ENCODE peak calls at places on chromosomes 11 and 22, in seven cellular contexts. One of them, this sample, is unnamed.

GRCh38 chr11:130672911-130673310 is 224.5 kb downstream of the ADAMTS15 start:
- DNase-seq in HepG2: no peak
- DNase-seq in K562: no peak
- DNase-seq in HCT116: no peak
- DNase-seq in SK-N-SH: no peak
- DNase-seq in H1: no peak
- DNase-seq in GM12878: no peak
- DNase-seq in this sample: no peak

GRCh38 chr11:46512261-46512881 is 81.5 kb downstream of the AMBRA1 start:
- DNase-seq in HCT116: no peak
- DNase-seq in SK-N-SH: no peak
- DNase-seq in H1: no peak
- DNase-seq in GM12878: no peak
- DNase-seq in HepG2: no peak
- DNase-seq in K562: no peak
- DNase-seq in this sample: no peak

GRCh38 chr11:76604652-76605241 is 65.8 kb downstream of the LRRC32 start:
- DNase-seq in H1: no peak
- DNase-seq in HCT116: no peak
- DNase-seq in SK-N-SH: peak
- DNase-seq in K562: no peak
- DNase-seq in GM12878: no peak
- DNase-seq in HepG2: no peak
- DNase-seq in this sample: no peak

GRCh38 chr11:95035316-95035715 is 10.3 kb downstream of the KDM4E start:
- DNase-seq in SK-N-SH: no peak
- DNase-seq in HepG2: no peak
- DNase-seq in K562: no peak
- DNase-seq in HCT116: no peak
- DNase-seq in H1: no peak
- DNase-seq in GM12878: no peak
- DNase-seq in this sample: no peak

GRCh38 chr11:64250875-64251721 is at the start of gene PLCB3:
- DNase-seq in H1: no peak
- DNase-seq in HepG2: no peak
- DNase-seq in SK-N-SH: peak
- DNase-seq in K562: peak
- DNase-seq in HCT116: no peak
- DNase-seq in GM12878: no peak
- DNase-seq in this sample: peak

GRCh38 chr22:45462034-45462655 is 40.5 kb upstream of the FBLN1 start:
- DNase-seq in HCT116: no peak
- DNase-seq in GM12878: no peak
- DNase-seq in K562: peak
- DNase-seq in SK-N-SH: no peak
- DNase-seq in HepG2: peak
- DNase-seq in H1: no peak
- DNase-seq in this sample: no peak

GRCh38 chr11:110131386-110132123 is 38.4 kb downstream of the ZC3H12C start:
- DNase-seq in K562: no peak
- DNase-seq in H1: no peak
- DNase-seq in GM12878: no peak
- DNase-seq in SK-N-SH: no peak
- DNase-seq in HCT116: no peak
- DNase-seq in HepG2: no peak
- DNase-seq in this sample: no peak

GRCh38 chr11:63901660-63902059 is 15.3 kb downstream of the RCOR2 start:
- DNase-seq in HCT116: no peak
- DNase-seq in K562: no peak
- DNase-seq in SK-N-SH: peak
- DNase-seq in GM12878: no peak
- DNase-seq in HepG2: no peak
- DNase-seq in H1: no peak
- DNase-seq in this sample: no peak

GRCh38 chr22:45317551-45318167 is 7.9 kb downstream of the FAM118A start:
- DNase-seq in GM12878: no peak
- DNase-seq in HepG2: no peak
- DNase-seq in SK-N-SH: peak
- DNase-seq in HCT116: no peak
- DNase-seq in H1: no peak
- DNase-seq in K562: no peak
- DNase-seq in this sample: no peak

GRCh38 chr22:30575859-30576258 is 1.4 kb upstream of the GAL3ST1 start:
- DNase-seq in HepG2: no peak
- DNase-seq in H1: no peak
- DNase-seq in GM12878: no peak
- DNase-seq in K562: no peak
- DNase-seq in HCT116: no peak
- DNase-seq in SK-N-SH: no peak
- DNase-seq in this sample: no peak

GRCh38 chr11:125063429-125064043 is 431 bp downstream of the SLC37A2 start:
- DNase-seq in HCT116: no peak
- DNase-seq in H1: no peak
- DNase-seq in SK-N-SH: no peak
- DNase-seq in GM12878: no peak
- DNase-seq in HepG2: no peak
- DNase-seq in K562: no peak
- DNase-seq in this sample: no peak

GRCh38 chr11:132184079-132184478 is 813.7 kb downstream of the NTM start:
- DNase-seq in HepG2: no peak
- DNase-seq in K562: no peak
- DNase-seq in SK-N-SH: no peak
- DNase-seq in HCT116: no peak
- DNase-seq in GM12878: no peak
- DNase-seq in H1: no peak
- DNase-seq in this sample: no peak

GRCh38 chr11:114846040-114846791 is 167.9 kb downstream of the NXPE2 start:
- DNase-seq in GM12878: no peak
- DNase-seq in SK-N-SH: peak
- DNase-seq in HepG2: no peak
- DNase-seq in HCT116: no peak
- DNase-seq in H1: no peak
- DNase-seq in K562: no peak
- DNase-seq in this sample: no peak

GRCh38 chr11:75035911-75036536 is 47.3 kb downstream of the NEU3 start:
- DNase-seq in GM12878: no peak
- DNase-seq in K562: no peak
- DNase-seq in H1: no peak
- DNase-seq in HepG2: no peak
- DNase-seq in SK-N-SH: no peak
- DNase-seq in HCT116: peak
- DNase-seq in this sample: peak

GRCh38 chr22:28741758-28742561 is at the start of the genes CHEK2 and HSCB:
- DNase-seq in K562: peak
- DNase-seq in GM12878: peak
- DNase-seq in H1: peak
- DNase-seq in HCT116: peak
- DNase-seq in SK-N-SH: peak
- DNase-seq in HepG2: peak
- DNase-seq in this sample: peak

GRCh38 chr22:49783036-49783746 is 44.5 kb downstream of the BRD1 start:
- DNase-seq in GM12878: no peak
- DNase-seq in HepG2: no peak
- DNase-seq in SK-N-SH: no peak
- DNase-seq in K562: no peak
- DNase-seq in HCT116: no peak
- DNase-seq in H1: no peak
- DNase-seq in this sample: no peak

GRCh38 chr11:1565904-1566247 is 6.2 kb downstream of the DUSP8 start:
- DNase-seq in HepG2: no peak
- DNase-seq in GM12878: no peak
- DNase-seq in K562: no peak
- DNase-seq in HCT116: no peak
- DNase-seq in H1: no peak
- DNase-seq in SK-N-SH: no peak
- DNase-seq in this sample: no peak

GRCh38 chr11:109422755-109423113 is 744 bp downstream of the C11orf87 start:
- DNase-seq in SK-N-SH: peak
- DNase-seq in HepG2: no peak
- DNase-seq in HCT116: no peak
- DNase-seq in K562: no peak
- DNase-seq in GM12878: no peak
- DNase-seq in H1: no peak
- DNase-seq in this sample: no peak

GRCh38 chr11:116840224-116840745 is 2.9 kb upstream of the APOA1 start:
- DNase-seq in K562: peak
- DNase-seq in H1: no peak
- DNase-seq in SK-N-SH: no peak
- DNase-seq in HepG2: peak
- DNase-seq in HCT116: no peak
- DNase-seq in GM12878: no peak
- DNase-seq in this sample: peak

GRCh38 chr11:6229911-6230310 is 4.5 kb downstream of the FHIP1B start:
- DNase-seq in H1: no peak
- DNase-seq in SK-N-SH: no peak
- DNase-seq in HepG2: peak
- DNase-seq in K562: no peak
- DNase-seq in HCT116: no peak
- DNase-seq in GM12878: no peak
- DNase-seq in this sample: no peak
- TF ChIP-seq JUND in H1: no peak
- TF ChIP-seq JUND in SK-N-SH: no peak
- TF ChIP-seq JUND in HepG2: no peak
- TF ChIP-seq JUND in K562: no peak
- TF ChIP-seq JUND in HCT116: no peak
- TF ChIP-seq JUND in GM12878: no peak
- TF ChIP-seq JUND in this sample: no peak

GRCh38 chr11:118048472-118049370 is 28.2 kb upstream of the TMPRSS4 start:
- DNase-seq in GM12878: no peak
- DNase-seq in K562: no peak
- DNase-seq in H1: no peak
- DNase-seq in HepG2: no peak
- DNase-seq in SK-N-SH: no peak
- DNase-seq in HCT116: no peak
- DNase-seq in this sample: no peak

GRCh38 chr11:118045191-118045590 is 31.7 kb upstream of the TMPRSS4 start:
- DNase-seq in HepG2: no peak
- DNase-seq in SK-N-SH: no peak
- DNase-seq in K562: no peak
- DNase-seq in H1: no peak
- DNase-seq in GM12878: no peak
- DNase-seq in HCT116: no peak
- DNase-seq in this sample: no peak

GRCh38 chr11:118047749-118048148 is 29.1 kb upstream of the TMPRSS4 start:
- DNase-seq in SK-N-SH: no peak
- DNase-seq in K562: no peak
- DNase-seq in H1: no peak
- DNase-seq in GM12878: no peak
- DNase-seq in HepG2: no peak
- DNase-seq in HCT116: no peak
- DNase-seq in this sample: no peak

GRCh38 chr11:118046964-118047700 is 29.7 kb upstream of the TMPRSS4 start:
- DNase-seq in HepG2: no peak
- DNase-seq in SK-N-SH: no peak
- DNase-seq in HCT116: no peak
- DNase-seq in GM12878: no peak
- DNase-seq in H1: no peak
- DNase-seq in K562: no peak
- DNase-seq in this sample: no peak

DNA sequence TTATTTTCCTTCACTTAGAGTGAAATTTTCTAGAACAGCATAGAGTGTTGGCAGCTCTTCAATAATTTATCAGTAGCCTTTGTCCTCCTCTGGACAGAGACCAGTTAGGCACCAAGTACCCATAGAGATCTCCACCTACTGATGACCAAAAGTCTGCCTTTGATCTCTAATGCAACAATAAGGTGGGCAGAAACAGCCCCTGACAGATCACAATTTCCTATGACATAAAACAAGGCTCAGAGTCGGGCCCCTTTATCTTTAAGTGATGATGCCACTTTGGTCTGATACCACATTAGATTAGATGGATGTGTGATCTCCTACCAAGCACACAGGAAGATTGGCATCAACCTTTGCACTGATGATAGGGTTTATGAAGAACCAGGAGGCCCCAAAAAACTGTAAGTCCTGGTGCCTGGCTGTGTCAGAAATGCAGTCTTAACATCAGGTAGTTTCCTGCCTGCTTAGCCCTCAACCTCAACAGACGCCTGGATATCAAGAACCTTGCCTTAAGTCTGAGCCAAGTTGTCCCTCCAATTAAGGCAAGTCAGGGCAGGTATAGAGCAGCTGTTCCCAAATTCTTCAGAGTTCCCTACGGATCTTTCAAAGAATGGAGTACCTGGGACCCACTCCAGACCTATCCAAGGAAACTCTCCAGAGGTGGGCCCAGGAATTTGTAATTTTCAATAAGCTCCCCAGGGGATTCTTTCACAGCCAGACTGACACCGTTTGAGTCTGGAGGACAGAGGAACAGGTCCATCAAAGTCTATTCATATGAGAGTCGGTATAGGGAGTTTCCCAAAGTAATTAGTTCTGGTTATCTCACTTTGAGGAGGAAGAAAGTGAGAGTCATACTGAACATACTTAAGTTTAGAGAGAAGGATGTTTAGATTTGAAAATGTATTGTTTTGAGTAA is 30.6 kb upstream of the TMPRSS4 start:
- DNase-seq in H1: no peak
- DNase-seq in HepG2: no peak
- DNase-seq in SK-N-SH: no peak
- DNase-seq in K562: no peak
- DNase-seq in HCT116: no peak
- DNase-seq in GM12878: peak
- DNase-seq in this sample: no peak
- TF ChIP-seq JUND in H1: no peak
- TF ChIP-seq JUND in HepG2: no peak
- TF ChIP-seq JUND in SK-N-SH: no peak
- TF ChIP-seq JUND in K562: no peak
- TF ChIP-seq JUND in HCT116: no peak
- TF ChIP-seq JUND in GM12878: no peak
- TF ChIP-seq JUND in this sample: no peak

GRCh38 chr11:104918113-104918824 is 20.0 kb upstream of the CASP12 start:
- DNase-seq in H1: no peak
- DNase-seq in K562: no peak
- DNase-seq in SK-N-SH: no peak
- DNase-seq in HepG2: no peak
- DNase-seq in HCT116: no peak
- DNase-seq in GM12878: no peak
- DNase-seq in this sample: no peak
- TF ChIP-seq JUND in H1: no peak
- TF ChIP-seq JUND in K562: no peak
- TF ChIP-seq JUND in SK-N-SH: no peak
- TF ChIP-seq JUND in HepG2: no peak
- TF ChIP-seq JUND in HCT116: no peak
- TF ChIP-seq JUND in GM12878: no peak
- TF ChIP-seq JUND in this sample: no peak

DNA sequence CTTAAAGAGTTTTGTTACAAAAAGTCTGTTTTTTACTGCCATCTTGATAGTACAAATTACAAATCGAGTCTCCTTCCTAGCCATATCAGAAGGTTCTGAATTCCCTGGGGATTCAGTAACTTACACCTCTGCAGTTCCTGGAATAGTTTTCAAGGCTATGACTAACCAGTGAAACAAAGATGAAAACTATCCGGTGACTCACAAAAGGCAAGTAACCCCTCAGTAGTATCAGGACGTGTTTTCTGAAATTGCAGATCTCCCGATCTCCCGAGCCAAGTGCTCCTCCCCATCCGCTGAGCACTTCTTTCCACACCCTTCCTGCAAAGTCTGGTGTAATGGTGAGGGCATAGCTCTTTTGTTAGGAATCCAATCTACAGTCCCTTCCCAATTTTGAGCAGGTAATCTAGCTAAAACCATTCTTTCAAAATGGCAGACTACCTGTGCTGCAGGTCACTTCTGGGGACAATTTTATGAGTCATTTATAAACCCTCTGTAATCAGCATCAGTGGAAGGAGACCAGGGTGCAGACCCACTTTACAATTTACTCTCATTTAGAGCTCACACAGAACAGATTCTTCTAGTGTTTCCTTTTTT is 7.7 kb downstream of the E2F8 start:
- DNase-seq in HepG2: no peak
- DNase-seq in K562: no peak
- DNase-seq in H1: no peak
- DNase-seq in SK-N-SH: no peak
- DNase-seq in GM12878: no peak
- DNase-seq in HCT116: peak
- DNase-seq in this sample: no peak
- TF ChIP-seq JUND in HepG2: no peak
- TF ChIP-seq JUND in K562: no peak
- TF ChIP-seq JUND in H1: no peak
- TF ChIP-seq JUND in SK-N-SH: peak
- TF ChIP-seq JUND in GM12878: no peak
- TF ChIP-seq JUND in HCT116: peak
- TF ChIP-seq JUND in this sample: no peak

This sample was measured in T47D.